ENCODE peak calls at places on chromosomes 7 and 10, in nine cellular contexts. One of them, this sample, is unnamed.
A peak's percentile ranks its signal among the peaks of the same experiment; 100 is the strongest.

GRCh38 chr10:92969151-92969550 is 91.4 kb upstream of the CYP26C1 start:
- DNase-seq in tibial nerve: no peak
- DNase-seq in choroid plexus epithelial cell: no peak
- DNase-seq in left lung: no peak
- DNase-seq in bronchial epithelial cell: no peak
- DNase-seq in astrocyte of the spinal cord: no peak
- DNase-seq in fibroblast of villous mesenchyme: no peak
- DNase-seq in adrenal gland: no peak
- DNase-seq in left ventricle myocardium inferior: no peak
- DNase-seq in this sample: no peak

GRCh38 chr10:119483839-119484238 is 58.7 kb downstream of the RGS10 start:
- DNase-seq in tibial nerve: no peak
- DNase-seq in choroid plexus epithelial cell: no peak
- DNase-seq in left lung: no peak
- DNase-seq in bronchial epithelial cell: no peak
- DNase-seq in astrocyte of the spinal cord: no peak
- DNase-seq in fibroblast of villous mesenchyme: no peak
- DNase-seq in adrenal gland: no peak
- DNase-seq in left ventricle myocardium inferior: no peak
- DNase-seq in this sample: no peak

GRCh38 chr10:34124522-34125035 is 690.5 kb downstream of the PARD3 start:
- DNase-seq in tibial nerve: no peak
- DNase-seq in choroid plexus epithelial cell: peak; percentile 52
- DNase-seq in left lung: peak; percentile 55
- DNase-seq in bronchial epithelial cell: peak; percentile 72
- DNase-seq in astrocyte of the spinal cord: peak; percentile 70
- DNase-seq in fibroblast of villous mesenchyme: peak; percentile 33
- DNase-seq in adrenal gland: peak; percentile 74
- DNase-seq in left ventricle myocardium inferior: no peak
- DNase-seq in this sample: peak; percentile 53

GRCh38 chr10:88792656-88793055 is 9.9 kb upstream of the LIPM start:
- DNase-seq in tibial nerve: no peak
- DNase-seq in choroid plexus epithelial cell: peak; percentile 83
- DNase-seq in left lung: peak; percentile 78
- DNase-seq in bronchial epithelial cell: peak; percentile 41
- DNase-seq in astrocyte of the spinal cord: peak; percentile 41
- DNase-seq in fibroblast of villous mesenchyme: peak; percentile 75
- DNase-seq in adrenal gland: peak; percentile 41
- DNase-seq in left ventricle myocardium inferior: peak; percentile 20
- DNase-seq in this sample: peak; percentile 72

GRCh38 chr7:23467281-23467680 is 3.0 kb downstream of the IGF2BP3 start:
- DNase-seq in tibial nerve: no peak
- DNase-seq in choroid plexus epithelial cell: peak; percentile 34
- DNase-seq in left lung: no peak
- DNase-seq in bronchial epithelial cell: no peak
- DNase-seq in astrocyte of the spinal cord: no peak
- DNase-seq in fibroblast of villous mesenchyme: no peak
- DNase-seq in adrenal gland: no peak
- DNase-seq in left ventricle myocardium inferior: no peak
- DNase-seq in this sample: no peak

GRCh38 chr10:27319752-27320561 is 79.4 kb upstream of the ACBD5 start:
- DNase-seq in tibial nerve: peak; percentile 23
- DNase-seq in choroid plexus epithelial cell: peak; percentile 43
- DNase-seq in left lung: peak; percentile 79
- DNase-seq in bronchial epithelial cell: peak; percentile 95
- DNase-seq in astrocyte of the spinal cord: peak; percentile 37
- DNase-seq in fibroblast of villous mesenchyme: peak; percentile 32
- DNase-seq in adrenal gland: peak; percentile 55
- DNase-seq in left ventricle myocardium inferior: peak; percentile 49
- DNase-seq in this sample: peak; percentile 72

GRCh38 chr7:30728591-30729100 is 23.3 kb upstream of the INMT start:
- DNase-seq in tibial nerve: no peak
- DNase-seq in choroid plexus epithelial cell: no peak
- DNase-seq in left lung: no peak
- DNase-seq in bronchial epithelial cell: no peak
- DNase-seq in astrocyte of the spinal cord: no peak
- DNase-seq in fibroblast of villous mesenchyme: no peak
- DNase-seq in adrenal gland: no peak
- DNase-seq in left ventricle myocardium inferior: no peak
- DNase-seq in this sample: no peak

GRCh38 chr7:49001610-49002033 is 77.3 kb downstream of the CDC14C start:
- DNase-seq in tibial nerve: no peak
- DNase-seq in choroid plexus epithelial cell: peak; percentile 1
- DNase-seq in left lung: no peak
- DNase-seq in bronchial epithelial cell: peak; percentile 33
- DNase-seq in astrocyte of the spinal cord: no peak
- DNase-seq in fibroblast of villous mesenchyme: peak; percentile 2
- DNase-seq in adrenal gland: peak; percentile 22
- DNase-seq in left ventricle myocardium inferior: no peak
- DNase-seq in this sample: no peak

GRCh38 chr10:12670004-12670403 is 320.7 kb downstream of the CAMK1D start:
- DNase-seq in tibial nerve: no peak
- DNase-seq in choroid plexus epithelial cell: no peak
- DNase-seq in left lung: no peak
- DNase-seq in bronchial epithelial cell: no peak
- DNase-seq in astrocyte of the spinal cord: no peak
- DNase-seq in fibroblast of villous mesenchyme: no peak
- DNase-seq in adrenal gland: no peak
- DNase-seq in left ventricle myocardium inferior: no peak
- DNase-seq in this sample: no peak

GRCh38 chr7:138008588-138009349 is 6.9 kb upstream of the CREB3L2 start:
- DNase-seq in tibial nerve: no peak
- DNase-seq in choroid plexus epithelial cell: peak; percentile 85
- DNase-seq in left lung: no peak
- DNase-seq in bronchial epithelial cell: peak; percentile 46
- DNase-seq in astrocyte of the spinal cord: peak; percentile 75
- DNase-seq in fibroblast of villous mesenchyme: peak; percentile 74
- DNase-seq in adrenal gland: peak; percentile 56
- DNase-seq in left ventricle myocardium inferior: no peak
- DNase-seq in this sample: no peak

GRCh38 chr10:29807407-29807806 is 172.6 kb upstream of the SVIL start:
- DNase-seq in tibial nerve: no peak
- DNase-seq in choroid plexus epithelial cell: peak; percentile 52
- DNase-seq in left lung: no peak
- DNase-seq in bronchial epithelial cell: peak; percentile 98
- DNase-seq in astrocyte of the spinal cord: peak; percentile 67
- DNase-seq in fibroblast of villous mesenchyme: peak; percentile 62
- DNase-seq in adrenal gland: no peak
- DNase-seq in left ventricle myocardium inferior: no peak
- DNase-seq in this sample: no peak

GRCh38 chr10:131808370-131808930 is 92.4 kb upstream of the PPP2R2D start:
- DNase-seq in tibial nerve: no peak
- DNase-seq in choroid plexus epithelial cell: no peak
- DNase-seq in left lung: no peak
- DNase-seq in bronchial epithelial cell: no peak
- DNase-seq in astrocyte of the spinal cord: no peak
- DNase-seq in fibroblast of villous mesenchyme: no peak
- DNase-seq in adrenal gland: no peak
- DNase-seq in left ventricle myocardium inferior: no peak
- DNase-seq in this sample: peak; percentile 20

GRCh38 chr10:4686644-4686996 is 139.4 kb upstream of the AKR1E2 start:
- DNase-seq in tibial nerve: no peak
- DNase-seq in choroid plexus epithelial cell: peak; percentile 86
- DNase-seq in left lung: no peak
- DNase-seq in bronchial epithelial cell: peak; percentile 100
- DNase-seq in astrocyte of the spinal cord: peak; percentile 91
- DNase-seq in fibroblast of villous mesenchyme: peak; percentile 29
- DNase-seq in adrenal gland: no peak
- DNase-seq in left ventricle myocardium inferior: no peak
- DNase-seq in this sample: no peak

GRCh38 chr10:69123306-69123746 is 652 bp upstream of the VPS26A start:
- DNase-seq in tibial nerve: no peak
- DNase-seq in choroid plexus epithelial cell: peak; percentile 80
- DNase-seq in left lung: peak; percentile 73
- DNase-seq in bronchial epithelial cell: peak; percentile 52
- DNase-seq in astrocyte of the spinal cord: no peak
- DNase-seq in fibroblast of villous mesenchyme: peak; percentile 74
- DNase-seq in adrenal gland: no peak
- DNase-seq in left ventricle myocardium inferior: peak; percentile 57
- DNase-seq in this sample: peak; percentile 70
- TF ChIP-seq CTCF in tibial nerve: no peak
- TF ChIP-seq CTCF in choroid plexus epithelial cell: peak; percentile 68
- TF ChIP-seq CTCF in left lung: no peak
- TF ChIP-seq CTCF in bronchial epithelial cell: no peak
- TF ChIP-seq CTCF in astrocyte of the spinal cord: peak; percentile 48
- TF ChIP-seq CTCF in fibroblast of villous mesenchyme: no peak
- TF ChIP-seq CTCF in adrenal gland: no peak
- TF ChIP-seq CTCF in left ventricle myocardium inferior: no peak
- TF ChIP-seq CTCF in this sample: no peak

DNA sequence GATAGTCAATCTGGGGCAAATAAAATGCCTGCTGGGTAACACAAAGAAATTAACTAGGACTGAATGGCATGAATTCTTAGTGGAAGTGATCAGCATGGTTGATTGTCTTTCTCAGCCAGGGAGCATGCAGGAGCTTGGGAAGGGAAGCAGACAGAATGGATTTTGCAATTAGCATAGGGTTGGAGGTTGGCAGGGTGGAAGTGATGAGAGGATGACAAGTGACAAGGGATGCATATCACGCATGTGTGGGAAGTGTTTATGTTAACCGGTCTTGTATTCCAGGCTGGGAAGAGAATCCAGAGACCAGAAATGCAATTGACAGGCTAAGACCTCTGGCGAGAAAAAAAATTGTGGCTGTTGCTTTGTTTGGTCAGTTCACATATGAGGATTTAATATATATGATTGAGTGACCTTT is 8.2 kb downstream of the MDFIC start:
- DNase-seq in tibial nerve: no peak
- DNase-seq in choroid plexus epithelial cell: no peak
- DNase-seq in left lung: no peak
- DNase-seq in bronchial epithelial cell: no peak
- DNase-seq in astrocyte of the spinal cord: no peak
- DNase-seq in fibroblast of villous mesenchyme: no peak
- DNase-seq in adrenal gland: no peak
- DNase-seq in left ventricle myocardium inferior: no peak
- DNase-seq in this sample: no peak
- H3K4me3 ChIP-seq in tibial nerve: no peak overlapping the region
- H3K4me3 ChIP-seq in choroid plexus epithelial cell: no peak overlapping the region
- H3K4me3 ChIP-seq in left lung: no peak overlapping the region
- H3K4me3 ChIP-seq in bronchial epithelial cell: no peak overlapping the region
- H3K4me3 ChIP-seq in astrocyte of the spinal cord: no peak overlapping the region
- H3K4me3 ChIP-seq in fibroblast of villous mesenchyme: no peak overlapping the region
- H3K4me3 ChIP-seq in adrenal gland: no peak overlapping the region
- H3K4me3 ChIP-seq in left ventricle myocardium inferior: no peak overlapping the region
- H3K4me3 ChIP-seq in this sample: no peak overlapping the region

GRCh38 chr7:17994079-17994478 is 33.6 kb downstream of the PRPS1L1 start:
- DNase-seq in tibial nerve: no peak
- DNase-seq in choroid plexus epithelial cell: no peak
- DNase-seq in left lung: no peak
- DNase-seq in bronchial epithelial cell: no peak
- DNase-seq in astrocyte of the spinal cord: no peak
- DNase-seq in fibroblast of villous mesenchyme: no peak
- DNase-seq in adrenal gland: no peak
- DNase-seq in left ventricle myocardium inferior: no peak
- DNase-seq in this sample: no peak

GRCh38 chr7:17988858-17989257 is 38.8 kb downstream of the PRPS1L1 start:
- DNase-seq in tibial nerve: no peak
- DNase-seq in choroid plexus epithelial cell: no peak
- DNase-seq in left lung: no peak
- DNase-seq in bronchial epithelial cell: no peak
- DNase-seq in astrocyte of the spinal cord: no peak
- DNase-seq in fibroblast of villous mesenchyme: no peak
- DNase-seq in adrenal gland: no peak
- DNase-seq in left ventricle myocardium inferior: no peak
- DNase-seq in this sample: no peak

GRCh38 chr7:17989546-17989945 is 38.1 kb downstream of the PRPS1L1 start:
- DNase-seq in tibial nerve: no peak
- DNase-seq in choroid plexus epithelial cell: peak; percentile 30
- DNase-seq in left lung: no peak
- DNase-seq in bronchial epithelial cell: peak; percentile 29
- DNase-seq in astrocyte of the spinal cord: peak; percentile 42
- DNase-seq in fibroblast of villous mesenchyme: no peak
- DNase-seq in adrenal gland: no peak
- DNase-seq in left ventricle myocardium inferior: no peak
- DNase-seq in this sample: no peak

GRCh38 chr7:17990761-17991160 is 36.9 kb downstream of the PRPS1L1 start:
- DNase-seq in tibial nerve: no peak
- DNase-seq in choroid plexus epithelial cell: no peak
- DNase-seq in left lung: no peak
- DNase-seq in bronchial epithelial cell: no peak
- DNase-seq in astrocyte of the spinal cord: no peak
- DNase-seq in fibroblast of villous mesenchyme: no peak
- DNase-seq in adrenal gland: no peak
- DNase-seq in left ventricle myocardium inferior: no peak
- DNase-seq in this sample: no peak

GRCh38 chr7:17991866-17992648 is 35.6 kb downstream of the PRPS1L1 start:
- DNase-seq in tibial nerve: no peak
- DNase-seq in choroid plexus epithelial cell: peak; percentile 17
- DNase-seq in left lung: no peak
- DNase-seq in bronchial epithelial cell: no peak
- DNase-seq in astrocyte of the spinal cord: no peak
- DNase-seq in fibroblast of villous mesenchyme: no peak
- DNase-seq in adrenal gland: peak; percentile 33
- DNase-seq in left ventricle myocardium inferior: no peak
- DNase-seq in this sample: no peak
- TF ChIP-seq CTCF in tibial nerve: peak; percentile 16
- TF ChIP-seq CTCF in choroid plexus epithelial cell: peak; percentile 58
- TF ChIP-seq CTCF in left lung: no peak
- TF ChIP-seq CTCF in bronchial epithelial cell: peak; percentile 24
- TF ChIP-seq CTCF in astrocyte of the spinal cord: peak; percentile 30
- TF ChIP-seq CTCF in fibroblast of villous mesenchyme: peak; percentile 62
- TF ChIP-seq CTCF in adrenal gland: no peak
- TF ChIP-seq CTCF in left ventricle myocardium inferior: peak; percentile 24
- TF ChIP-seq CTCF in this sample: peak; percentile 44

DNA sequence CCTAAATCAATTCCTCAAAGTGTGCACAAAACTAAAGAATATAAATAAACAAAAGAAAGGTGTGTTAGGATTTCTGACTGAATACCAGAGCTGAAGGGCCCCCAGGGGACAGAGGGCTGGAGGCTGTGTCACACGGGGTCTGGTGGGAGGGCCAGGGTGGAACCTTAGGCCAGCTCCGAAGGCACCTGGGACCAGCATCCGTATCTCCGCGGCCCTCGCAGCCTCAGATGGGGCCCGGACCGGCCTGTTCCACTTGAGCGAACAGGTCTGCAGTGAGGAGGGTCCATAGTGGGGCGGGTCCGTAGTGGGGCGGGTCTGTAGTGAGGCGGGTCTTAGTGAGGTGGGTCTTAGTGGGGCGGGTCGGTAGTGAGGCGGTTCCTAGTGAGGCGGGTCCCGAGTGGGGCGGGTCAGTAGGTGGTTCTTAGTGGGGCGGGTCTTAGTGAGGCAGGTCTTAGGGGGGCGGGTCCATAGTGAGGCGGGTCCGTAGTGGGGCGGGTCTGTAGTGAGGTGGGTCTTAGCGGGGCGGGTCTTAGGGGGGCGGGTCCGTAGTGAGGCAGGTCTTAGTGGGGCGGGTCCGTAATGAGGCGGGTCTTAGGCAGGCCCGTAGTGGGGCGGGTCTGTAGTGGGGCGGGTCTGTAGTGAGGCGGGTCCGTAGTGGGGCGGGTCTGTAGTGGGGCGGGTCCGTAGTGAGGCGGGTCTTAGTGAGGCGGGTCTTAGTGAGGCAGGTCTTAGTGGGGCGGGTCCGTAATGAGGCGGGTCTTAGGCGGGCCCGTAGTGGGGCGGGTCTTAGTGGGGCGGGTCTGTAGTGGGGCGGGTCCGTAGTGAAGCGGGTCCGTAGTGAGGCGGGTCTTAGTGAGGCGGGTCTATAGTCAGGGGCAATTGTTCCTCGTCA is 15.1 kb downstream of the GPR146 start:
- DNase-seq in tibial nerve: peak; percentile 63
- DNase-seq in choroid plexus epithelial cell: peak; percentile 62
- DNase-seq in left lung: no peak
- DNase-seq in bronchial epithelial cell: peak; percentile 71
- DNase-seq in astrocyte of the spinal cord: peak; percentile 27
- DNase-seq in fibroblast of villous mesenchyme: peak; percentile 50
- DNase-seq in adrenal gland: no peak
- DNase-seq in left ventricle myocardium inferior: no peak
- DNase-seq in this sample: no peak
- H3K4me3 ChIP-seq in tibial nerve: no peak overlapping the region
- H3K4me3 ChIP-seq in choroid plexus epithelial cell: peak overlapping the region; percentile 22
- H3K4me3 ChIP-seq in left lung: no peak overlapping the region
- H3K4me3 ChIP-seq in bronchial epithelial cell: peak overlapping the region; percentile 15
- H3K4me3 ChIP-seq in astrocyte of the spinal cord: no peak overlapping the region
- H3K4me3 ChIP-seq in fibroblast of villous mesenchyme: no peak overlapping the region
- H3K4me3 ChIP-seq in adrenal gland: no peak overlapping the region
- H3K4me3 ChIP-seq in left ventricle myocardium inferior: peak overlapping the region; percentile 25
- H3K4me3 ChIP-seq in this sample: no peak overlapping the region